ENCODE peak calls at places on chromosomes 16 and 17, in eight cellular contexts. A is SK-N-SH, M is AG10803, I is A172, K is ELR, S is cardiac septum, D is M059J, F is body of pancreas. X is an unnamed sample.

GRCh38 chr16:79190542-79190941 is 410.0 kb downstream of the MAF start:
- DNase-seq in S (no peak), F (no peak), A (no peak), K (no peak), M (no peak), I (no peak), D (no peak), X (peak)

GRCh38 chr16:50609049-50609832 is 61.0 kb downstream of the NKD1 start:
- DNase-seq in I (no peak), K (no peak), M (no peak), D (no peak), S (no peak), F (no peak), A (no peak), X (no peak)

GRCh38 chr17:82320956-82321927 is 3.8 kb upstream of the CD7 start:
- DNase-seq in D (no peak), F (peak), S (no peak), A (peak), M (no peak), I (no peak), K (peak), X (peak)

GRCh38 chr16:89395150-89396142 is 94.9 kb downstream of the ANKRD11 start:
- DNase-seq in A (peak), I (peak), S (peak), D (peak), F (peak), M (peak), K (peak), X (no peak)

GRCh38 chr16:2820836-2821482 is 3.9 kb downstream of the PRSS21 start:
- DNase-seq in M (no peak), S (peak), I (no peak), A (peak), K (no peak), D (no peak), F (no peak), X (no peak)

GRCh38 chr17:1640329-1641064 is 5.0 kb downstream of the SCARF1 start:
- DNase-seq in D (no peak), S (no peak), F (peak), K (no peak), I (no peak), M (no peak), A (peak), X (no peak)

GRCh38 chr17:77608431-77608830 is 350.1 kb upstream of the TNRC6C start:
- DNase-seq in K (no peak), A (peak), I (no peak), S (no peak), F (no peak), M (no peak), D (no peak), X (no peak)

GRCh38 chr16:48194828-48195566 is 39.2 kb upstream of the ABCC12 start:
- DNase-seq in I (no peak), D (peak), A (no peak), S (no peak), M (no peak), K (no peak), F (peak), X (peak)

GRCh38 chr16:28549301-28549899 is 4.3 kb upstream of the SGF29 start:
- DNase-seq in I (peak), K (peak), M (peak), F (no peak), D (peak), A (peak), S (no peak), X (no peak)

GRCh38 chr17:45018514-45019176 is 32.8 kb downstream of the DCAKD start:
- DNase-seq in D (peak), F (no peak), I (no peak), K (peak), M (peak), S (no peak), A (peak), X (no peak)

GRCh38 chr16:67562526-67562917 is at the start of gene CTCF:
- DNase-seq in S (no peak), M (peak), A (peak), I (peak), F (peak), K (peak), D (peak), X (peak)

GRCh38 chr17:71327376-71328059 is 793.3 kb upstream of the SOX9 start:
- DNase-seq in M (peak), F (no peak), K (peak), D (peak), A (no peak), I (peak), S (no peak), X (no peak)

GRCh38 chr17:39607851-39608130 is at the start of gene NEUROD2:
- DNase-seq in D (no peak), F (no peak), A (no peak), I (no peak), M (no peak), S (no peak), K (no peak), X (no peak)

GRCh38 chr17:48261297-48261880 is 153.8 kb downstream of the SNX11 start:
- DNase-seq in S (no peak), M (peak), K (peak), F (no peak), A (peak), I (peak), D (peak), X (peak)

GRCh38 chr17:69857412-69857835 is 217.6 kb upstream of the KCNJ16 start:
- DNase-seq in S (no peak), I (peak), F (no peak), D (peak), A (no peak), M (peak), K (peak), X (peak)

GRCh38 chr16:64206877-64207276 is 915.0 kb downstream of the CDH11 start:
- DNase-seq in K (no peak), F (no peak), M (no peak), S (no peak), I (no peak), A (peak), D (no peak), X (no peak)

GRCh38 chr16:79380990-79381389 is 219.5 kb downstream of the MAF start:
- DNase-seq in K (no peak), A (peak), D (no peak), M (no peak), I (no peak), F (no peak), S (no peak), X (no peak)

GRCh38 chr17:65130829-65131228 is 6.3 kb upstream of the RGS9 start:
- DNase-seq in I (no peak), K (no peak), S (no peak), A (no peak), M (no peak), D (no peak), F (no peak), X (no peak)

GRCh38 chr17:77632619-77633018 is 325.9 kb upstream of the TNRC6C start:
- DNase-seq in D (no peak), A (no peak), F (no peak), I (no peak), K (no peak), S (no peak), M (no peak), X (no peak)

GRCh38 chr17:51391992-51392654 is 131.8 kb downstream of the UTP18 start:
- DNase-seq in K (peak), S (no peak), M (no peak), D (peak), F (no peak), I (peak), A (no peak), X (no peak)

GRCh38 chr16:1884155-1884760 is 12.3 kb upstream of the MEIOB start:
- DNase-seq in D (peak), I (no peak), F (peak), A (peak), K (peak), S (no peak), M (peak), X (no peak)

GRCh38 chr17:80658821-80659220 is 114.2 kb downstream of the RPTOR start:
- DNase-seq in K (no peak), S (no peak), I (no peak), M (no peak), F (no peak), A (no peak), D (no peak), X (no peak)

GRCh38 chr17:45431531-45432404 is 902 bp downstream of the ARHGAP27 start:
- DNase-seq in K (peak), I (peak), D (peak), S (peak), F (peak), A (peak), M (peak), X (peak)

GRCh38 chr16:1823821-1824220 is 2.8 kb downstream of the HAGH start:
- DNase-seq in K (peak), M (peak), S (no peak), F (peak), D (peak), I (peak), A (no peak), X (peak)

GRCh38 chr17:17051791-17052461 is 9.7 kb downstream of the MPRIP start:
- DNase-seq in S (peak), K (peak), M (peak), D (peak), A (no peak), I (no peak), F (peak), X (no peak)

GRCh38 chr17:56185905-56186783 is 32.9 kb downstream of the ANKFN1 start:
- DNase-seq in D (peak), S (no peak), F (no peak), K (peak), I (peak), M (peak), A (no peak), X (no peak)

GRCh38 chr17:70905796-70906195 is 736.5 kb downstream of the KCNJ2 start:
- DNase-seq in M (peak), D (peak), I (peak), K (peak), A (no peak), F (peak), S (peak), X (no peak)

GRCh38 chr16:19517424-19518089 is 4.3 kb downstream of the GDE1 start:
- DNase-seq in F (no peak), M (peak), A (no peak), I (peak), S (no peak), K (peak), D (peak), X (no peak)

GRCh38 chr17:80789356-80789902 is 202.2 kb upstream of the CHMP6 start:
- DNase-seq in D (peak), M (peak), A (no peak), I (peak), F (no peak), S (no peak), K (peak), X (no peak)

GRCh38 chr16:90009172-90009899 is 9.9 kb downstream of the DBNDD1 start:
- DNase-seq in S (no peak), K (no peak), A (no peak), F (no peak), D (no peak), M (no peak), I (no peak), X (no peak)

GRCh38 chr16:15701975-15702970 is 52.2 kb downstream of the NDE1 start:
- DNase-seq in D (peak), F (no peak), I (peak), K (peak), S (no peak), M (peak), A (no peak), X (no peak)

GRCh38 chr17:78667741-78668640 is 90.8 kb upstream of the DNAH17 start:
- DNase-seq in D (no peak), K (no peak), M (no peak), A (no peak), F (no peak), I (no peak), S (peak), X (no peak)

GRCh38 chr17:557371-557770 is 157.3 kb downstream of the VPS53 start:
- DNase-seq in D (peak), S (no peak), A (no peak), K (peak), I (no peak), M (peak), F (no peak), X (no peak)

GRCh38 chr16:89201467-89202377 is 1.4 kb upstream of the SLC22A31 start:
- DNase-seq in K (peak), F (peak), I (no peak), S (peak), D (no peak), A (peak), M (peak), X (peak)

GRCh38 chr16:15644306-15644961 is 1.5 kb upstream of the MARF1 start:
- DNase-seq in M (peak), F (no peak), K (peak), A (peak), D (peak), S (no peak), I (peak), X (peak)

GRCh38 chr16:3161235-3162018 is 26.6 kb upstream of the OR1F1 start:
- DNase-seq in K (no peak), I (no peak), S (no peak), D (no peak), F (no peak), M (no peak), A (no peak), X (no peak)

GRCh38 chr16:71347146-71347545 is 11.4 kb upstream of the CALB2 start:
- DNase-seq in A (no peak), S (no peak), I (no peak), M (no peak), D (no peak), F (no peak), K (no peak), X (no peak)

GRCh38 chr16:2328428-2328827 is 12.1 kb downstream of the ABCA3 start:
- DNase-seq in K (no peak), I (no peak), F (no peak), D (no peak), M (no peak), A (no peak), S (no peak), X (no peak)